ENCODE peak calls at places on chromosome 10, in nine cellular contexts. One of them, this sample, is unnamed.

GRCh38 chr10:97332586-97333350 is 1.8 kb downstream of the FRAT2 start:
- DNase-seq in hepatocyte: peak
- DNase-seq in dorsolateral prefrontal cortex: peak
- DNase-seq in CD8-positive, alpha-beta T cell: no peak
- DNase-seq in cardiac fibroblast: peak
- DNase-seq in epithelial cell of esophagus: peak
- DNase-seq in mammary epithelial cell: peak
- DNase-seq in fibroblast of mammary gland: peak
- DNase-seq in fibroblast of the aortic adventitia: peak
- DNase-seq in this sample: peak

GRCh38 chr10:111076191-111076681 is 593 bp upstream of the ADRA2A start:
- DNase-seq in hepatocyte: peak
- DNase-seq in dorsolateral prefrontal cortex: peak
- DNase-seq in CD8-positive, alpha-beta T cell: peak
- DNase-seq in cardiac fibroblast: peak
- DNase-seq in epithelial cell of esophagus: peak
- DNase-seq in mammary epithelial cell: peak
- DNase-seq in fibroblast of mammary gland: peak
- DNase-seq in fibroblast of the aortic adventitia: peak
- DNase-seq in this sample: no peak

GRCh38 chr10:25028711-25029110 is 12.3 kb downstream of the THNSL1 start:
- DNase-seq in hepatocyte: no peak
- DNase-seq in dorsolateral prefrontal cortex: no peak
- DNase-seq in CD8-positive, alpha-beta T cell: no peak
- DNase-seq in cardiac fibroblast: peak
- DNase-seq in epithelial cell of esophagus: no peak
- DNase-seq in mammary epithelial cell: peak
- DNase-seq in fibroblast of mammary gland: peak
- DNase-seq in fibroblast of the aortic adventitia: no peak
- DNase-seq in this sample: no peak

GRCh38 chr10:126130291-126130710 is 233.9 kb downstream of the FANK1 start:
- DNase-seq in hepatocyte: no peak
- DNase-seq in dorsolateral prefrontal cortex: no peak
- DNase-seq in CD8-positive, alpha-beta T cell: no peak
- DNase-seq in cardiac fibroblast: peak
- DNase-seq in epithelial cell of esophagus: peak
- DNase-seq in mammary epithelial cell: no peak
- DNase-seq in fibroblast of mammary gland: peak
- DNase-seq in fibroblast of the aortic adventitia: peak
- DNase-seq in this sample: no peak

GRCh38 chr10:34889004-34889869 is 74.1 kb upstream of the PARD3 start:
- DNase-seq in hepatocyte: no peak
- DNase-seq in dorsolateral prefrontal cortex: no peak
- DNase-seq in CD8-positive, alpha-beta T cell: no peak
- DNase-seq in cardiac fibroblast: peak
- DNase-seq in epithelial cell of esophagus: peak
- DNase-seq in mammary epithelial cell: peak
- DNase-seq in fibroblast of mammary gland: peak
- DNase-seq in fibroblast of the aortic adventitia: no peak
- DNase-seq in this sample: peak

GRCh38 chr10:19629559-19629958 is 186.7 kb upstream of the PLXDC2 start:
- DNase-seq in hepatocyte: peak
- DNase-seq in dorsolateral prefrontal cortex: peak
- DNase-seq in CD8-positive, alpha-beta T cell: no peak
- DNase-seq in cardiac fibroblast: peak
- DNase-seq in epithelial cell of esophagus: no peak
- DNase-seq in mammary epithelial cell: no peak
- DNase-seq in fibroblast of mammary gland: peak
- DNase-seq in fibroblast of the aortic adventitia: peak
- DNase-seq in this sample: no peak

GRCh38 chr10:74903491-74903890 is 77.1 kb downstream of the KAT6B start:
- DNase-seq in hepatocyte: no peak
- DNase-seq in dorsolateral prefrontal cortex: no peak
- DNase-seq in CD8-positive, alpha-beta T cell: no peak
- DNase-seq in cardiac fibroblast: no peak
- DNase-seq in epithelial cell of esophagus: no peak
- DNase-seq in mammary epithelial cell: no peak
- DNase-seq in fibroblast of mammary gland: no peak
- DNase-seq in fibroblast of the aortic adventitia: no peak
- DNase-seq in this sample: no peak

GRCh38 chr10:120508393-120508792 is 51.4 kb downstream of the PLPP4 start:
- DNase-seq in hepatocyte: no peak
- DNase-seq in dorsolateral prefrontal cortex: no peak
- DNase-seq in CD8-positive, alpha-beta T cell: no peak
- DNase-seq in cardiac fibroblast: peak
- DNase-seq in epithelial cell of esophagus: peak
- DNase-seq in mammary epithelial cell: peak
- DNase-seq in fibroblast of mammary gland: peak
- DNase-seq in fibroblast of the aortic adventitia: peak
- DNase-seq in this sample: peak

DNA sequence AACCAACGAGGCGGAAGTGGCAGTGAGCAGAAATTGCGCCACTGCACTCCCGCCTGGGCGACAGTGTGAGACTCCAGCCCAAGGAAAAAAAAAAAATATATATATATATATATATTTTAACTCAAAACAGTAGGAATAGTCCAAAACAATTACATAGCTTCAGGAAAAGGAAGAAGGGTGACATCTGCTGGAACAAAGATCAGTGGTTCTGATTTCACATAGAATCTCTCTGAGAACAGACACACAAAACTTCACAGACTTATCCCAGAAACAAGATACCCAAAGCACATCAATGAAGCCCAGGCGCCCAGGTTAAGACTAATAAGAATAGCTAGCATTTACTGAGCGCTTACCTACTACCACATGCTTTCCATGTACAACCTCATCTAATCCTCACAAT is 45.0 kb downstream of the DNMBP start:
- DNase-seq in hepatocyte: no peak
- DNase-seq in dorsolateral prefrontal cortex: no peak
- DNase-seq in CD8-positive, alpha-beta T cell: no peak
- DNase-seq in cardiac fibroblast: peak
- DNase-seq in epithelial cell of esophagus: no peak
- DNase-seq in mammary epithelial cell: no peak
- DNase-seq in fibroblast of mammary gland: peak
- DNase-seq in fibroblast of the aortic adventitia: peak
- DNase-seq in this sample: peak
- TF ChIP-seq CTCF in hepatocyte: peak
- TF ChIP-seq CTCF in dorsolateral prefrontal cortex: no peak
- TF ChIP-seq CTCF in CD8-positive, alpha-beta T cell: no peak
- TF ChIP-seq CTCF in cardiac fibroblast: peak
- TF ChIP-seq CTCF in epithelial cell of esophagus: no peak
- TF ChIP-seq CTCF in mammary epithelial cell: no peak
- TF ChIP-seq CTCF in fibroblast of mammary gland: peak
- TF ChIP-seq CTCF in fibroblast of the aortic adventitia: peak
- TF ChIP-seq CTCF in this sample: peak

GRCh38 chr10:11168423-11169100 is 150.9 kb downstream of the CELF2 start:
- DNase-seq in hepatocyte: no peak
- DNase-seq in dorsolateral prefrontal cortex: no peak
- DNase-seq in CD8-positive, alpha-beta T cell: no peak
- DNase-seq in cardiac fibroblast: no peak
- DNase-seq in epithelial cell of esophagus: no peak
- DNase-seq in mammary epithelial cell: no peak
- DNase-seq in fibroblast of mammary gland: no peak
- DNase-seq in fibroblast of the aortic adventitia: no peak
- DNase-seq in this sample: no peak

GRCh38 chr10:11164806-11165590 is 147.3 kb downstream of the CELF2 start:
- DNase-seq in hepatocyte: peak
- DNase-seq in dorsolateral prefrontal cortex: peak
- DNase-seq in CD8-positive, alpha-beta T cell: peak
- DNase-seq in cardiac fibroblast: peak
- DNase-seq in epithelial cell of esophagus: peak
- DNase-seq in mammary epithelial cell: peak
- DNase-seq in fibroblast of mammary gland: peak
- DNase-seq in fibroblast of the aortic adventitia: peak
- DNase-seq in this sample: peak

GRCh38 chr10:11167233-11167979 is 149.7 kb downstream of the CELF2 start:
- DNase-seq in hepatocyte: no peak
- DNase-seq in dorsolateral prefrontal cortex: no peak
- DNase-seq in CD8-positive, alpha-beta T cell: no peak
- DNase-seq in cardiac fibroblast: no peak
- DNase-seq in epithelial cell of esophagus: no peak
- DNase-seq in mammary epithelial cell: no peak
- DNase-seq in fibroblast of mammary gland: no peak
- DNase-seq in fibroblast of the aortic adventitia: no peak
- DNase-seq in this sample: no peak

GRCh38 chr10:11163990-11164805 is 146.5 kb downstream of the CELF2 start:
- DNase-seq in hepatocyte: no peak
- DNase-seq in dorsolateral prefrontal cortex: no peak
- DNase-seq in CD8-positive, alpha-beta T cell: no peak
- DNase-seq in cardiac fibroblast: no peak
- DNase-seq in epithelial cell of esophagus: no peak
- DNase-seq in mammary epithelial cell: no peak
- DNase-seq in fibroblast of mammary gland: no peak
- DNase-seq in fibroblast of the aortic adventitia: peak
- DNase-seq in this sample: no peak

DNA sequence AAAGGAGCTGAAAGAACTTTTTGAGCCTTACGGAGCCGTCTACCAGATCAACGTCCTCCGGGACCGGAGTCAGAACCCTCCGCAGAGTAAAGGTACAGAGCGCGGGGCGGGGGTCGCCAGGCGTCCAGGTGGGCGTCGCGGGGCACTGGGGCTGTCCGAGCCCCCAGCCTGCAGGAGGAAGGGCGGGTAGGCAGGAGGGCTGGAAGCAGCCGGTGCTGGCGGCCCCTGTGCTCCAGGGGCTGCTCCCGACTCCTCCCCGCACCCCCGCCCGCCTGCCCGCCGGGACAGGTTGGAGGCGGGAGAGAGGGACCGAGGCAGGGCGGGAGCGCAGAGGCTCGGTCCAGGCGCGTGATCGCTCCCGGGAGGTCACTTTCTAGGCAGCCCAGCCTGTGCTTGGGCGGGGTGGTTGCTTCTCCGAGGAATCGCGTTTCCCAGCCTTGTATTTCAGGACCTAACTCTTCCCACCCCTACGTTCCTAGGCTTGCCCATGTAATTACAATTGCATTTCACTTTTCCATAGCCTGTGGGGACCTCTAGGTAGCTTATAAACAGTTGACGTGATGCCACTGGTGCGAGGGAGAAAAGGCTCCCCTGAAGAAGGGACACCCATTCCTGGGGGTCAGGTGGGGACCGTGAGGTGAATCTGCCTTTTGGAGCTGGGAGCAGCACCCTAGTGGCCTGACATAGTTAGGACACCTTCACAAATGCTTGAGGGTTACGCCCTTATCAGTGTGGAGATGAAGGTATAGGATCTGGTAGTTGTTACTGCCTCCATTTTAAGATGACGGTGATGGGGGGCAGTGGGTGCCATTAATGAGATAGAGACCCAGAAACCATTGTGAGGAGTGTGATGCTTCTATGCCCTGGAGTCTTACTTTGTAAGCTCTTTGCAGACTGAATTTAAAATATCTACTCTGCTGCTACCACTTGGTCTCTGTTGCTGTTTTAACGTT is 148.2 kb downstream of the CELF2 start:
- DNase-seq in hepatocyte: peak
- DNase-seq in dorsolateral prefrontal cortex: no peak
- DNase-seq in CD8-positive, alpha-beta T cell: peak
- DNase-seq in cardiac fibroblast: peak
- DNase-seq in epithelial cell of esophagus: peak
- DNase-seq in mammary epithelial cell: no peak
- DNase-seq in fibroblast of mammary gland: no peak
- DNase-seq in fibroblast of the aortic adventitia: peak
- DNase-seq in this sample: no peak
- TF ChIP-seq CTCF in hepatocyte: peak
- TF ChIP-seq CTCF in dorsolateral prefrontal cortex: no peak
- TF ChIP-seq CTCF in CD8-positive, alpha-beta T cell: peak
- TF ChIP-seq CTCF in cardiac fibroblast: peak
- TF ChIP-seq CTCF in epithelial cell of esophagus: peak
- TF ChIP-seq CTCF in mammary epithelial cell: peak
- TF ChIP-seq CTCF in fibroblast of mammary gland: peak
- TF ChIP-seq CTCF in fibroblast of the aortic adventitia: peak
- TF ChIP-seq CTCF in this sample: peak

GRCh38 chr10:93991596-93992284 is 2.0 kb upstream of the PLCE1 start:
- DNase-seq in hepatocyte: peak
- DNase-seq in dorsolateral prefrontal cortex: peak
- DNase-seq in CD8-positive, alpha-beta T cell: no peak
- DNase-seq in cardiac fibroblast: peak
- DNase-seq in epithelial cell of esophagus: peak
- DNase-seq in mammary epithelial cell: peak
- DNase-seq in fibroblast of mammary gland: peak
- DNase-seq in fibroblast of the aortic adventitia: peak
- DNase-seq in this sample: peak

GRCh38 chr10:93993782-93994668 is at the start of gene PLCE1:
- DNase-seq in hepatocyte: peak
- DNase-seq in dorsolateral prefrontal cortex: peak
- DNase-seq in CD8-positive, alpha-beta T cell: no peak
- DNase-seq in cardiac fibroblast: peak
- DNase-seq in epithelial cell of esophagus: peak
- DNase-seq in mammary epithelial cell: peak
- DNase-seq in fibroblast of mammary gland: peak
- DNase-seq in fibroblast of the aortic adventitia: peak
- DNase-seq in this sample: no peak

GRCh38 chr10:93993414-93993781 is 333 bp upstream of the PLCE1 start:
- DNase-seq in hepatocyte: no peak
- DNase-seq in dorsolateral prefrontal cortex: no peak
- DNase-seq in CD8-positive, alpha-beta T cell: no peak
- DNase-seq in cardiac fibroblast: no peak
- DNase-seq in epithelial cell of esophagus: no peak
- DNase-seq in mammary epithelial cell: no peak
- DNase-seq in fibroblast of mammary gland: no peak
- DNase-seq in fibroblast of the aortic adventitia: no peak
- DNase-seq in this sample: no peak

GRCh38 chr10:93991101-93991500 is 2.6 kb upstream of the PLCE1 start:
- DNase-seq in hepatocyte: no peak
- DNase-seq in dorsolateral prefrontal cortex: no peak
- DNase-seq in CD8-positive, alpha-beta T cell: no peak
- DNase-seq in cardiac fibroblast: no peak
- DNase-seq in epithelial cell of esophagus: no peak
- DNase-seq in mammary epithelial cell: no peak
- DNase-seq in fibroblast of mammary gland: no peak
- DNase-seq in fibroblast of the aortic adventitia: no peak
- DNase-seq in this sample: no peak

DNA sequence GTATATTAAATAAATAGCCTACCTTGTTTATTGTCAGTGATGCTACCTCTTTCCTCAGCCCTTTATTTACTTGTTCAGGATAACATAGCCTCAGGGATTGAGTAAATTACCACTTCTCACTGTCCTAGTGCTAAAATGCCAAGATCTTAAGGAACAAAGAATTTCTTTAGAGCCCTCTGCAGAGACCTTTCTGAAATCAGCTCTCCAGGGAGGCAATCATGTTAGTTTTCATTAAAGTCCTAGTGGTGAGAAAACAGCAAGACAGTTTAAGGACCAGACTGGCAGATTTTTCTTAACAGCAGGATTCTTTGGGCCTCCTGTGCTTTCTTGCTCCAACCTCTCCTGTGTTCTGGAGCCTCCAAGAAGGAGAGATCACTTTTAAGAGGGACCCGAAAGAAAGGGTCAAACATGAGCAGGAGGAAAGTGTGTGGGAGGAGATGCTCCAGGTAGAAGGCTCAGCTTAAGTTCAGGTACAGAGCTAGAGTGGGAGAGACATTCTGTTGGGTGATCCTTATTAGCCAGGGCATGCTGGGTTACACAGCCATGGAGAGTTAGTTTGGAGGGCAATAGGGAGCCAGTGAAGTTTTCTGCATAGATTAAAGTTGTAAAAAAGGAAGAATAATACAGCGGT is 1.2 kb upstream of the PLCE1 start:
- DNase-seq in hepatocyte: no peak
- DNase-seq in dorsolateral prefrontal cortex: no peak
- DNase-seq in CD8-positive, alpha-beta T cell: no peak
- DNase-seq in cardiac fibroblast: peak
- DNase-seq in epithelial cell of esophagus: no peak
- DNase-seq in mammary epithelial cell: no peak
- DNase-seq in fibroblast of mammary gland: peak
- DNase-seq in fibroblast of the aortic adventitia: no peak
- DNase-seq in this sample: no peak
- TF ChIP-seq CTCF in hepatocyte: peak
- TF ChIP-seq CTCF in dorsolateral prefrontal cortex: no peak
- TF ChIP-seq CTCF in CD8-positive, alpha-beta T cell: no peak
- TF ChIP-seq CTCF in cardiac fibroblast: peak
- TF ChIP-seq CTCF in epithelial cell of esophagus: peak
- TF ChIP-seq CTCF in mammary epithelial cell: peak
- TF ChIP-seq CTCF in fibroblast of mammary gland: peak
- TF ChIP-seq CTCF in fibroblast of the aortic adventitia: peak
- TF ChIP-seq CTCF in this sample: peak

DNA sequence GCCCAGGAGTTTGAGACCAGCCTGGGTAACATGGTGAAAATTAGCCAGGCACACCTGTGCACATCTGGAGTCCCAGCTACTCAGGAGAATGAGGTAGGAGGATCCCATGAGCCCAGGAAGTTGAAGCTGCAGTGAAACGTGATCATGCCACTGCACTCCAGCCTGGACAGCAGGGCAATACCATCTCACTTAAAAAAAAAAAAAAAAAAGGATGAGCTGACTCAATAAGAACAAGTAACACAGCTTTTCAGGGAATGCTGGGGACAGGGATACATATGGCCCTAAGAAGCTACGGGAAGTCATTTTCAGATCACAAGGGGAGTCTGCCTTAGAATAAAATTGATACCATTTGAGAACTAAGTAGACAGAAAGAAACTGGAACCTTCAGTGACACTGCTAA is 41.7 kb downstream of the FAM171A1 start:
- DNase-seq in hepatocyte: no peak
- DNase-seq in dorsolateral prefrontal cortex: no peak
- DNase-seq in CD8-positive, alpha-beta T cell: no peak
- DNase-seq in cardiac fibroblast: no peak
- DNase-seq in epithelial cell of esophagus: peak
- DNase-seq in mammary epithelial cell: no peak
- DNase-seq in fibroblast of mammary gland: no peak
- DNase-seq in fibroblast of the aortic adventitia: no peak
- DNase-seq in this sample: no peak
- TF ChIP-seq CTCF in hepatocyte: no peak
- TF ChIP-seq CTCF in dorsolateral prefrontal cortex: no peak
- TF ChIP-seq CTCF in CD8-positive, alpha-beta T cell: no peak
- TF ChIP-seq CTCF in cardiac fibroblast: no peak
- TF ChIP-seq CTCF in epithelial cell of esophagus: no peak
- TF ChIP-seq CTCF in mammary epithelial cell: no peak
- TF ChIP-seq CTCF in fibroblast of mammary gland: no peak
- TF ChIP-seq CTCF in fibroblast of the aortic adventitia: no peak
- TF ChIP-seq CTCF in this sample: no peak

This sample was measured in HFFc6.